ENCODE peak calls at places on chromosome 20, in six cellular contexts. M is cardiac muscle cell; U is pancreas; V is T-helper 17 cell; R is NCI-H1105; O is CD8-positive, alpha-beta memory T cell. G is an unnamed sample.

GRCh38 chr20:31820228-31820627 is 1.1 kb downstream of the MYLK2 start:
- DNase-seq in M (no peak), U (no peak), V (no peak), R (no peak), O (no peak), G (no peak)

GRCh38 chr20:1669304-1669703 is 11.7 kb upstream of the SIRPG start:
- DNase-seq in M (no peak), U (no peak), V (no peak), R (no peak), O (no peak), G (no peak)

GRCh38 chr20:48843125-48843806 is 15.5 kb upstream of the PREX1 start:
- DNase-seq in M (no peak), U (no peak), V (no peak), R (no peak), O (no peak), G (no peak)

GRCh38 chr20:25078662-25079061 is 3.3 kb downstream of the VSX1 start:
- DNase-seq in M (no peak), U (no peak), V (no peak), R (no peak), O (no peak), G (no peak)

GRCh38 chr20:24633026-24633425 is 163.6 kb downstream of the SYNDIG1 start:
- DNase-seq in M (no peak), U (no peak), V (no peak), R (no peak), O (no peak), G (no peak)

GRCh38 chr20:16351415-16351814 is 221.8 kb downstream of the KIF16B start:
- DNase-seq in M (no peak), U (no peak), V (no peak), R (no peak), O (no peak), G (no peak)

GRCh38 chr20:10922941-10923340 is 249.1 kb upstream of the JAG1 start:
- DNase-seq in M (no peak), U (no peak), V (no peak), R (no peak), O (no peak), G (no peak)

GRCh38 chr20:54980321-54980960 is 505.0 kb downstream of the DOK5 start:
- DNase-seq in M (peak; percentile 28), U (no peak), V (no peak), R (peak; percentile 10), O (no peak), G (no peak)

GRCh38 chr20:37638527-37638926 is 55.3 kb upstream of the CTNNBL1 start:
- DNase-seq in M (no peak), U (no peak), V (no peak), R (no peak), O (no peak), G (no peak)

GRCh38 chr20:54510546-54511129 is 35.2 kb downstream of the DOK5 start:
- DNase-seq in M (no peak), U (no peak), V (no peak), R (no peak), O (no peak), G (no peak)

GRCh38 chr20:19463597-19463996 is 251.2 kb downstream of the SLC24A3 start:
- DNase-seq in M (no peak), U (no peak), V (no peak), R (no peak), O (no peak), G (no peak)

GRCh38 chr20:24827603-24828295 is 121.3 kb upstream of the CST7 start:
- DNase-seq in M (no peak), U (no peak), V (no peak), R (no peak), O (no peak), G (no peak)

GRCh38 chr20:24441600-24441999 is 27.8 kb upstream of the SYNDIG1 start:
- DNase-seq in M (no peak), U (no peak), V (no peak), R (no peak), O (no peak), G (no peak)

GRCh38 chr20:48928832-48929725 is 7.6 kb downstream of the ARFGEF2 start:
- DNase-seq in M (no peak), U (no peak), V (no peak), R (no peak), O (no peak), G (no peak)

GRCh38 chr20:1524004-1524403 is 32.8 kb upstream of the SIRPB2 start:
- DNase-seq in M (no peak), U (no peak), V (no peak), R (no peak), O (no peak), G (no peak)

GRCh38 chr20:47502271-47502730 is 614 bp downstream of the NCOA3 start:
- DNase-seq in M (peak; percentile 34), U (peak; percentile 49), V (no peak), R (no peak), O (no peak), G (no peak)

GRCh38 chr20:11553603-11554002 is 364.1 kb upstream of the BTBD3 start:
- DNase-seq in M (no peak), U (no peak), V (no peak), R (no peak), O (no peak), G (no peak)

GRCh38 chr20:47133809-47134456 is 222.6 kb downstream of the ZMYND8 start:
- DNase-seq in M (no peak), U (no peak), V (no peak), R (no peak), O (no peak), G (no peak)

GRCh38 chr20:20366896-20367680 is 816 bp upstream of the INSM1 start:
- DNase-seq in M (peak; percentile 25), U (no peak), V (no peak), R (peak; percentile 86), O (no peak), G (no peak)

GRCh38 chr20:8855315-8855714 is 213.6 kb upstream of the PLCB4 start:
- DNase-seq in M (no peak), U (no peak), V (no peak), R (no peak), O (no peak), G (no peak)

GRCh38 chr20:63648895-63649589 is 4.2 kb downstream of the STMN3 start:
- DNase-seq in M (no peak), U (no peak), V (no peak), R (no peak), O (no peak), G (no peak)

GRCh38 chr20:58832442-58832841 is 18.3 kb downstream of the GNAS-AS1 start:
- DNase-seq in M (no peak), U (no peak), V (no peak), R (no peak), O (no peak), G (no peak)

GRCh38 chr20:63096681-63097335 is 90.0 kb upstream of the BHLHE23 start:
- DNase-seq in M (no peak), U (no peak), V (peak; percentile 2), R (no peak), O (no peak), G (no peak)

GRCh38 chr20:48478806-48479550 is 348.8 kb downstream of the PREX1 start:
- DNase-seq in M (no peak), U (no peak), V (no peak), R (no peak), O (no peak), G (no peak)

GRCh38 chr20:44970243-44970757 is 4.0 kb downstream of the STK4 start:
- DNase-seq in M (no peak), U (no peak), V (no peak), R (no peak), O (peak; percentile 53), G (no peak)

G was measured in activated effector memory CD4-positive, alpha-beta T cell treated with Interleukin-2 at 50 U/mL for 16 hours.